ENCODE peak calls at places on chromosomes 5 and 9, in four cellular contexts. R is T-helper 2 cell, Z is heart left ventricle, P is DND-41. T is an unnamed sample.

GRCh38 chr9:36218411-36218901 is 27.7 kb downstream of the CLTA start:
- DNase-seq in R (no peak), Z (no peak), P (peak), T (no peak)

GRCh38 chr5:143065185-143065584 is 295.0 kb downstream of the ARHGAP26 start:
- DNase-seq in R (no peak), Z (no peak), P (no peak), T (peak)

GRCh38 chr5:95916687-95917085 is 45.0 kb downstream of the ELL2 start:
- DNase-seq in R (no peak), Z (no peak), P (no peak), T (no peak)

GRCh38 chr5:42309865-42310264 is 113.4 kb upstream of the GHR start:
- DNase-seq in R (no peak), Z (no peak), P (no peak), T (no peak)

GRCh38 chr5:125537661-125538060 is 791.2 kb upstream of the ZNF608 start:
- DNase-seq in R (no peak), Z (no peak), P (no peak), T (no peak)

GRCh38 chr5:73633060-73633459 is 7.1 kb downstream of the ARHGEF28 start:
- DNase-seq in R (no peak), Z (no peak), P (no peak), T (no peak)

GRCh38 chr9:112072721-112073553 is 102.2 kb downstream of the SUSD1 start:
- DNase-seq in R (no peak), Z (no peak), P (no peak), T (peak)

GRCh38 chr9:89752154-89752553 is 147.3 kb downstream of the GADD45G start:
- DNase-seq in R (no peak), Z (no peak), P (no peak), T (no peak)

GRCh38 chr5:150604894-150605440 is 35.5 kb upstream of the SYNPO start:
- DNase-seq in R (no peak), Z (peak), P (no peak), T (no peak)

GRCh38 chr9:102950341-102950740 is 44.8 kb upstream of the CYLC2 start:
- DNase-seq in R (no peak), Z (no peak), P (no peak), T (no peak)

GRCh38 chr5:172800088-172800551 is 29.1 kb upstream of the DUSP1 start:
- DNase-seq in R (no peak), Z (peak), P (no peak), T (peak)

GRCh38 chr5:134647750-134648424 is 698 bp upstream of the SEC24A start:
- DNase-seq in R (no peak), Z (no peak), P (no peak), T (peak)

GRCh38 chr9:131747352-131747751 is 7.5 kb upstream of the RAPGEF1 start:
- DNase-seq in R (no peak), Z (no peak), P (peak), T (no peak)

GRCh38 chr9:14345586-14346237 is 31.8 kb upstream of the NFIB start:
- DNase-seq in R (no peak), Z (no peak), P (no peak), T (no peak)

GRCh38 chr9:36029765-36030528 is 6.8 kb upstream of the RECK start:
- DNase-seq in R (no peak), Z (no peak), P (no peak), T (peak)

GRCh38 chr9:93122721-93123221 is 11.3 kb downstream of the NINJ1 start:
- DNase-seq in R (no peak), Z (peak), P (no peak), T (no peak)

GRCh38 chr5:11234501-11234911 is 473.5 kb upstream of the DAP start:
- DNase-seq in R (no peak), Z (no peak), P (no peak), T (no peak)

GRCh38 chr5:173618927-173619519 is 2.6 kb upstream of the BOD1 start:
- DNase-seq in R (no peak), Z (no peak), P (no peak), T (no peak)

GRCh38 chr9:137052998-137053943 is 590 bp downstream of the ENTPD2 start:
- DNase-seq in R (no peak), Z (no peak), P (no peak), T (no peak)

GRCh38 chr9:2087500-2088313 is 72.6 kb downstream of the SMARCA2 start:
- DNase-seq in R (no peak), Z (no peak), P (peak), T (no peak)

GRCh38 chr9:128587453-128587852 is 35.1 kb downstream of the SPTAN1 start:
- DNase-seq in R (no peak), Z (no peak), P (peak), T (no peak)

GRCh38 chr5:42586625-42587024 is 163.4 kb downstream of the GHR start:
- DNase-seq in R (no peak), Z (peak), P (no peak), T (no peak)

GRCh38 chr9:133374612-133375115 is 1.2 kb downstream of the SURF4 start:
- DNase-seq in R (no peak), Z (no peak), P (no peak), T (no peak)

GRCh38 chr5:172727551-172727950 is 43.4 kb downstream of the DUSP1 start:
- DNase-seq in R (no peak), Z (peak), P (no peak), T (no peak)

GRCh38 chr5:128290152-128290858 is 206.7 kb downstream of the SLC12A2 start:
- DNase-seq in R (no peak), Z (no peak), P (no peak), T (no peak)

GRCh38 chr9:37730256-37730655 is 23.3 kb upstream of the TRMT10B start:
- DNase-seq in R (no peak), Z (no peak), P (no peak), T (no peak)

GRCh38 chr5:113090336-113091106 is 113.9 kb downstream of the DCP2 start:
- DNase-seq in R (no peak), Z (no peak), P (no peak), T (no peak)

GRCh38 chr5:110917161-110917875 is 154.2 kb upstream of the TSLP start:
- DNase-seq in R (no peak), Z (no peak), P (no peak), T (no peak)

GRCh38 chr5:36334315-36334714 is 32.6 kb upstream of the RANBP3L start:
- DNase-seq in R (no peak), Z (no peak), P (no peak), T (no peak)

GRCh38 chr9:128383007-128383753 is 12.0 kb downstream of the URM1 start:
- DNase-seq in R (no peak), Z (no peak), P (no peak), T (no peak)

GRCh38 chr5:1246711-1247431 is 21.7 kb downstream of the SLC6A18 start:
- DNase-seq in R (no peak), Z (no peak), P (peak), T (no peak)

GRCh38 chr5:81162501-81162900 is 70.6 kb upstream of the CKMT2 start:
- DNase-seq in R (no peak), Z (no peak), P (no peak), T (no peak)

GRCh38 chr9:101727621-101728524 is 10.6 kb downstream of the GRIN3A start:
- DNase-seq in R (no peak), Z (no peak), P (no peak), T (no peak)

GRCh38 chr9:34662544-34663295 is at the start of gene CCL27:
- DNase-seq in R (no peak), Z (no peak), P (peak), T (no peak)

GRCh38 chr5:141560141-141560540 is 58.7 kb downstream of the DIAPH1 start:
- DNase-seq in R (no peak), Z (no peak), P (no peak), T (no peak)

GRCh38 chr5:10689391-10690081 is 71.5 kb downstream of the DAP start:
- DNase-seq in R (no peak), Z (no peak), P (peak), T (no peak)

GRCh38 chr9:26954050-26954508 is 2.1 kb upstream of the IFT74 start:
- DNase-seq in R (no peak), Z (no peak), P (no peak), T (no peak)

GRCh38 chr5:149273237-149273636 is 1.6 kb downstream of the AFAP1L1 start:
- DNase-seq in R (no peak), Z (no peak), P (no peak), T (no peak)